ENCODE peak calls at places on chromosomes 11 and 22, in nine cellular contexts. T, F, C, B, V, H, Y, K and D are unnamed samples.

GRCh38 chr11:75633409-75634011 is 35.3 kb downstream of the MAP6 start:
- DNase-seq in K (no peak), B (no peak), F (no peak), Y (no peak), T (no peak), H (no peak), V (no peak), C (no peak), D (no peak)

GRCh38 chr22:19700790-19701419 is 13.4 kb upstream of the SEPTIN5 start:
- DNase-seq in H (no peak), Y (no peak), C (no peak), B (no peak), K (no peak), T (no peak), V (no peak), F (no peak), D (no peak)

GRCh38 chr11:70863988-70864387 is 388.4 kb downstream of the SHANK2 start:
- DNase-seq in Y (no peak), T (no peak), C (no peak), B (no peak), F (no peak), H (no peak), K (no peak), V (no peak), D (no peak)

GRCh38 chr22:17281026-17281809 is 62.0 kb upstream of the ADA2 start:
- DNase-seq in C (no peak), F (peak), Y (no peak), V (no peak), T (no peak), K (no peak), B (no peak), H (no peak), D (no peak)

GRCh38 chr11:73215191-73216134 is 2.6 kb upstream of the P2RY2 start:
- DNase-seq in C (no peak), Y (no peak), F (no peak), H (no peak), K (no peak), B (no peak), V (no peak), T (no peak), D (no peak)

GRCh38 chr22:19169002-19169946 is 9.3 kb downstream of the SLC25A1 start:
- DNase-seq in F (no peak), H (no peak), T (no peak), Y (no peak), C (no peak), K (no peak), B (no peak), V (no peak), D (no peak)

GRCh38 chr11:122775675-122776271 is 62.5 kb upstream of the CRTAM start:
- DNase-seq in H (no peak), K (no peak), T (no peak), F (no peak), B (no peak), C (no peak), V (no peak), Y (no peak), D (no peak)

GRCh38 chr11:30719420-30719819 is 133.3 kb upstream of the MPPED2 start:
- DNase-seq in C (no peak), Y (no peak), F (no peak), H (no peak), T (no peak), B (no peak), V (no peak), K (no peak), D (no peak)

GRCh38 chr22:23397008-23397617 is 183.0 kb downstream of the IGLL1 start:
- DNase-seq in Y (no peak), T (no peak), C (no peak), B (no peak), V (no peak), H (no peak), F (no peak), K (no peak), D (no peak)